ENCODE peak calls at places on chromosomes 1 and 21, in eight cellular contexts. One of them, this sample, is unnamed.

GRCh38 chr1:17895401-17895800 is 140.3 kb downstream of the ACTL8 start:
- DNase-seq in natural killer cell treated with Interleukin-12 subunit alpha and Interleukin-12 subunit beta and Interleukin-15 and Interleukin-18, amount 100 ng/mL, for 72 hours: peak
- DNase-seq in activated CD4-positive, alpha-beta T cell treated with anti-CD3 and anti-CD28 coated beads, Interleukin-2, amount 50 U/mL, for 24 hours: no peak
- DNase-seq in stimulated activated CD4-positive, alpha-beta T cell treated with anti-CD3 and anti-CD28 coated beads, Interleukin-1b, Interleukin-23, amount 100 ng/mL, for 4 hours: no peak
- DNase-seq in T-cell: no peak
- DNase-seq in anterior cingulate cortex: no peak
- DNase-seq in amniotic epithelial cell: no peak
- DNase-seq in ELR: no peak
- DNase-seq in this sample: no peak

GRCh38 chr1:88800382-88801051 is 90.8 kb downstream of the GTF2B start:
- DNase-seq in activated CD4-positive, alpha-beta T cell treated with anti-CD3 and anti-CD28 coated beads, Interleukin-2, amount 50 U/mL, for 24 hours: peak
- DNase-seq in stimulated activated CD4-positive, alpha-beta T cell treated with anti-CD3 and anti-CD28 coated beads, Interleukin-1b, Interleukin-23, amount 100 ng/mL, for 4 hours: peak
- DNase-seq in ELR: peak
- DNase-seq in natural killer cell treated with Interleukin-12 subunit alpha and Interleukin-12 subunit beta and Interleukin-15 and Interleukin-18, amount 100 ng/mL, for 72 hours: peak
- DNase-seq in amniotic epithelial cell: peak
- DNase-seq in anterior cingulate cortex: no peak
- DNase-seq in T-cell: peak
- DNase-seq in this sample: no peak

GRCh38 chr1:212712451-212713303 is 13.0 kb upstream of the BATF3 start:
- DNase-seq in amniotic epithelial cell: peak
- DNase-seq in T-cell: no peak
- DNase-seq in ELR: peak
- DNase-seq in natural killer cell treated with Interleukin-12 subunit alpha and Interleukin-12 subunit beta and Interleukin-15 and Interleukin-18, amount 100 ng/mL, for 72 hours: no peak
- DNase-seq in anterior cingulate cortex: no peak
- DNase-seq in stimulated activated CD4-positive, alpha-beta T cell treated with anti-CD3 and anti-CD28 coated beads, Interleukin-1b, Interleukin-23, amount 100 ng/mL, for 4 hours: no peak
- DNase-seq in activated CD4-positive, alpha-beta T cell treated with anti-CD3 and anti-CD28 coated beads, Interleukin-2, amount 50 U/mL, for 24 hours: no peak
- DNase-seq in this sample: no peak

GRCh38 chr21:30243691-30244090 is 27.8 kb upstream of the CLDN8 start:
- DNase-seq in amniotic epithelial cell: no peak
- DNase-seq in anterior cingulate cortex: no peak
- DNase-seq in T-cell: no peak
- DNase-seq in natural killer cell treated with Interleukin-12 subunit alpha and Interleukin-12 subunit beta and Interleukin-15 and Interleukin-18, amount 100 ng/mL, for 72 hours: no peak
- DNase-seq in ELR: no peak
- DNase-seq in stimulated activated CD4-positive, alpha-beta T cell treated with anti-CD3 and anti-CD28 coated beads, Interleukin-1b, Interleukin-23, amount 100 ng/mL, for 4 hours: no peak
- DNase-seq in activated CD4-positive, alpha-beta T cell treated with anti-CD3 and anti-CD28 coated beads, Interleukin-2, amount 50 U/mL, for 24 hours: no peak
- DNase-seq in this sample: no peak

GRCh38 chr1:209383907-209384709 is 199.4 kb upstream of the CAMK1G start:
- DNase-seq in ELR: no peak
- DNase-seq in activated CD4-positive, alpha-beta T cell treated with anti-CD3 and anti-CD28 coated beads, Interleukin-2, amount 50 U/mL, for 24 hours: no peak
- DNase-seq in anterior cingulate cortex: no peak
- DNase-seq in stimulated activated CD4-positive, alpha-beta T cell treated with anti-CD3 and anti-CD28 coated beads, Interleukin-1b, Interleukin-23, amount 100 ng/mL, for 4 hours: no peak
- DNase-seq in T-cell: no peak
- DNase-seq in natural killer cell treated with Interleukin-12 subunit alpha and Interleukin-12 subunit beta and Interleukin-15 and Interleukin-18, amount 100 ng/mL, for 72 hours: no peak
- DNase-seq in amniotic epithelial cell: no peak
- DNase-seq in this sample: no peak

GRCh38 chr1:180584869-180585268 is 26.1 kb downstream of the OVAAL start:
- DNase-seq in T-cell: no peak
- DNase-seq in amniotic epithelial cell: no peak
- DNase-seq in ELR: no peak
- DNase-seq in anterior cingulate cortex: no peak
- DNase-seq in activated CD4-positive, alpha-beta T cell treated with anti-CD3 and anti-CD28 coated beads, Interleukin-2, amount 50 U/mL, for 24 hours: no peak
- DNase-seq in natural killer cell treated with Interleukin-12 subunit alpha and Interleukin-12 subunit beta and Interleukin-15 and Interleukin-18, amount 100 ng/mL, for 72 hours: no peak
- DNase-seq in stimulated activated CD4-positive, alpha-beta T cell treated with anti-CD3 and anti-CD28 coated beads, Interleukin-1b, Interleukin-23, amount 100 ng/mL, for 4 hours: no peak
- DNase-seq in this sample: no peak

GRCh38 chr1:94319319-94320180 is 82.2 kb upstream of the ARHGAP29 start:
- DNase-seq in amniotic epithelial cell: no peak
- DNase-seq in ELR: peak
- DNase-seq in natural killer cell treated with Interleukin-12 subunit alpha and Interleukin-12 subunit beta and Interleukin-15 and Interleukin-18, amount 100 ng/mL, for 72 hours: no peak
- DNase-seq in anterior cingulate cortex: no peak
- DNase-seq in stimulated activated CD4-positive, alpha-beta T cell treated with anti-CD3 and anti-CD28 coated beads, Interleukin-1b, Interleukin-23, amount 100 ng/mL, for 4 hours: no peak
- DNase-seq in T-cell: no peak
- DNase-seq in activated CD4-positive, alpha-beta T cell treated with anti-CD3 and anti-CD28 coated beads, Interleukin-2, amount 50 U/mL, for 24 hours: no peak
- DNase-seq in this sample: no peak

GRCh38 chr1:31703431-31704260 is at the start of gene COL16A1:
- DNase-seq in activated CD4-positive, alpha-beta T cell treated with anti-CD3 and anti-CD28 coated beads, Interleukin-2, amount 50 U/mL, for 24 hours: no peak
- DNase-seq in anterior cingulate cortex: peak
- DNase-seq in amniotic epithelial cell: no peak
- DNase-seq in T-cell: no peak
- DNase-seq in stimulated activated CD4-positive, alpha-beta T cell treated with anti-CD3 and anti-CD28 coated beads, Interleukin-1b, Interleukin-23, amount 100 ng/mL, for 4 hours: no peak
- DNase-seq in ELR: peak
- DNase-seq in natural killer cell treated with Interleukin-12 subunit alpha and Interleukin-12 subunit beta and Interleukin-15 and Interleukin-18, amount 100 ng/mL, for 72 hours: no peak
- DNase-seq in this sample: no peak

GRCh38 chr1:214364335-214364734 is 83.4 kb downstream of the SMYD2 start:
- DNase-seq in amniotic epithelial cell: peak
- DNase-seq in anterior cingulate cortex: no peak
- DNase-seq in stimulated activated CD4-positive, alpha-beta T cell treated with anti-CD3 and anti-CD28 coated beads, Interleukin-1b, Interleukin-23, amount 100 ng/mL, for 4 hours: no peak
- DNase-seq in natural killer cell treated with Interleukin-12 subunit alpha and Interleukin-12 subunit beta and Interleukin-15 and Interleukin-18, amount 100 ng/mL, for 72 hours: no peak
- DNase-seq in ELR: no peak
- DNase-seq in activated CD4-positive, alpha-beta T cell treated with anti-CD3 and anti-CD28 coated beads, Interleukin-2, amount 50 U/mL, for 24 hours: no peak
- DNase-seq in T-cell: no peak
- DNase-seq in this sample: no peak

GRCh38 chr1:61079898-61080336 is 2.4 kb upstream of the NFIA start:
- DNase-seq in amniotic epithelial cell: peak
- DNase-seq in natural killer cell treated with Interleukin-12 subunit alpha and Interleukin-12 subunit beta and Interleukin-15 and Interleukin-18, amount 100 ng/mL, for 72 hours: no peak
- DNase-seq in ELR: peak
- DNase-seq in anterior cingulate cortex: peak
- DNase-seq in T-cell: no peak
- DNase-seq in activated CD4-positive, alpha-beta T cell treated with anti-CD3 and anti-CD28 coated beads, Interleukin-2, amount 50 U/mL, for 24 hours: no peak
- DNase-seq in stimulated activated CD4-positive, alpha-beta T cell treated with anti-CD3 and anti-CD28 coated beads, Interleukin-1b, Interleukin-23, amount 100 ng/mL, for 4 hours: no peak
- DNase-seq in this sample: no peak

GRCh38 chr1:151574575-151575529 is 34.7 kb downstream of the TUFT1 start:
- DNase-seq in anterior cingulate cortex: no peak
- DNase-seq in stimulated activated CD4-positive, alpha-beta T cell treated with anti-CD3 and anti-CD28 coated beads, Interleukin-1b, Interleukin-23, amount 100 ng/mL, for 4 hours: no peak
- DNase-seq in activated CD4-positive, alpha-beta T cell treated with anti-CD3 and anti-CD28 coated beads, Interleukin-2, amount 50 U/mL, for 24 hours: no peak
- DNase-seq in ELR: peak
- DNase-seq in amniotic epithelial cell: peak
- DNase-seq in natural killer cell treated with Interleukin-12 subunit alpha and Interleukin-12 subunit beta and Interleukin-15 and Interleukin-18, amount 100 ng/mL, for 72 hours: no peak
- DNase-seq in T-cell: no peak
- DNase-seq in this sample: no peak

GRCh38 chr1:32215629-32216505 is 6.3 kb downstream of the TMEM234 start:
- DNase-seq in amniotic epithelial cell: peak
- DNase-seq in ELR: peak
- DNase-seq in natural killer cell treated with Interleukin-12 subunit alpha and Interleukin-12 subunit beta and Interleukin-15 and Interleukin-18, amount 100 ng/mL, for 72 hours: no peak
- DNase-seq in activated CD4-positive, alpha-beta T cell treated with anti-CD3 and anti-CD28 coated beads, Interleukin-2, amount 50 U/mL, for 24 hours: peak
- DNase-seq in stimulated activated CD4-positive, alpha-beta T cell treated with anti-CD3 and anti-CD28 coated beads, Interleukin-1b, Interleukin-23, amount 100 ng/mL, for 4 hours: peak
- DNase-seq in anterior cingulate cortex: peak
- DNase-seq in T-cell: peak
- DNase-seq in this sample: no peak

GRCh38 chr21:16708431-16708830 is 804.4 kb upstream of the CXADR start:
- DNase-seq in T-cell: no peak
- DNase-seq in amniotic epithelial cell: no peak
- DNase-seq in ELR: peak
- DNase-seq in anterior cingulate cortex: no peak
- DNase-seq in natural killer cell treated with Interleukin-12 subunit alpha and Interleukin-12 subunit beta and Interleukin-15 and Interleukin-18, amount 100 ng/mL, for 72 hours: no peak
- DNase-seq in stimulated activated CD4-positive, alpha-beta T cell treated with anti-CD3 and anti-CD28 coated beads, Interleukin-1b, Interleukin-23, amount 100 ng/mL, for 4 hours: no peak
- DNase-seq in activated CD4-positive, alpha-beta T cell treated with anti-CD3 and anti-CD28 coated beads, Interleukin-2, amount 50 U/mL, for 24 hours: no peak
- DNase-seq in this sample: no peak

GRCh38 chr1:67766117-67766978 is 66.9 kb downstream of the GNG12 start:
- DNase-seq in T-cell: peak
- DNase-seq in activated CD4-positive, alpha-beta T cell treated with anti-CD3 and anti-CD28 coated beads, Interleukin-2, amount 50 U/mL, for 24 hours: peak
- DNase-seq in anterior cingulate cortex: peak
- DNase-seq in ELR: peak
- DNase-seq in stimulated activated CD4-positive, alpha-beta T cell treated with anti-CD3 and anti-CD28 coated beads, Interleukin-1b, Interleukin-23, amount 100 ng/mL, for 4 hours: peak
- DNase-seq in natural killer cell treated with Interleukin-12 subunit alpha and Interleukin-12 subunit beta and Interleukin-15 and Interleukin-18, amount 100 ng/mL, for 72 hours: peak
- DNase-seq in amniotic epithelial cell: peak
- DNase-seq in this sample: peak

GRCh38 chr1:67834246-67834877 is 1.1 kb upstream of the GNG12 start:
- DNase-seq in anterior cingulate cortex: no peak
- DNase-seq in ELR: peak
- DNase-seq in amniotic epithelial cell: no peak
- DNase-seq in natural killer cell treated with Interleukin-12 subunit alpha and Interleukin-12 subunit beta and Interleukin-15 and Interleukin-18, amount 100 ng/mL, for 72 hours: no peak
- DNase-seq in activated CD4-positive, alpha-beta T cell treated with anti-CD3 and anti-CD28 coated beads, Interleukin-2, amount 50 U/mL, for 24 hours: no peak
- DNase-seq in T-cell: no peak
- DNase-seq in stimulated activated CD4-positive, alpha-beta T cell treated with anti-CD3 and anti-CD28 coated beads, Interleukin-1b, Interleukin-23, amount 100 ng/mL, for 4 hours: no peak
- DNase-seq in this sample: no peak

GRCh38 chr1:170634819-170635410 is 29.0 kb upstream of the PRRX1 start:
- DNase-seq in amniotic epithelial cell: no peak
- DNase-seq in natural killer cell treated with Interleukin-12 subunit alpha and Interleukin-12 subunit beta and Interleukin-15 and Interleukin-18, amount 100 ng/mL, for 72 hours: no peak
- DNase-seq in anterior cingulate cortex: no peak
- DNase-seq in stimulated activated CD4-positive, alpha-beta T cell treated with anti-CD3 and anti-CD28 coated beads, Interleukin-1b, Interleukin-23, amount 100 ng/mL, for 4 hours: no peak
- DNase-seq in T-cell: no peak
- DNase-seq in ELR: peak
- DNase-seq in activated CD4-positive, alpha-beta T cell treated with anti-CD3 and anti-CD28 coated beads, Interleukin-2, amount 50 U/mL, for 24 hours: no peak
- DNase-seq in this sample: no peak

GRCh38 chr1:230906226-230906625 is 37.9 kb upstream of the C1orf198 start:
- DNase-seq in T-cell: no peak
- DNase-seq in amniotic epithelial cell: no peak
- DNase-seq in natural killer cell treated with Interleukin-12 subunit alpha and Interleukin-12 subunit beta and Interleukin-15 and Interleukin-18, amount 100 ng/mL, for 72 hours: no peak
- DNase-seq in anterior cingulate cortex: no peak
- DNase-seq in activated CD4-positive, alpha-beta T cell treated with anti-CD3 and anti-CD28 coated beads, Interleukin-2, amount 50 U/mL, for 24 hours: no peak
- DNase-seq in stimulated activated CD4-positive, alpha-beta T cell treated with anti-CD3 and anti-CD28 coated beads, Interleukin-1b, Interleukin-23, amount 100 ng/mL, for 4 hours: no peak
- DNase-seq in ELR: no peak
- DNase-seq in this sample: no peak

GRCh38 chr1:161017756-161018630 is 3.0 kb downstream of the F11R start:
- DNase-seq in natural killer cell treated with Interleukin-12 subunit alpha and Interleukin-12 subunit beta and Interleukin-15 and Interleukin-18, amount 100 ng/mL, for 72 hours: no peak
- DNase-seq in ELR: no peak
- DNase-seq in T-cell: no peak
- DNase-seq in amniotic epithelial cell: no peak
- DNase-seq in anterior cingulate cortex: no peak
- DNase-seq in activated CD4-positive, alpha-beta T cell treated with anti-CD3 and anti-CD28 coated beads, Interleukin-2, amount 50 U/mL, for 24 hours: no peak
- DNase-seq in stimulated activated CD4-positive, alpha-beta T cell treated with anti-CD3 and anti-CD28 coated beads, Interleukin-1b, Interleukin-23, amount 100 ng/mL, for 4 hours: no peak
- DNase-seq in this sample: no peak

GRCh38 chr1:242525360-242525722 is 844 bp upstream of the PLD5 start:
- DNase-seq in natural killer cell treated with Interleukin-12 subunit alpha and Interleukin-12 subunit beta and Interleukin-15 and Interleukin-18, amount 100 ng/mL, for 72 hours: no peak
- DNase-seq in amniotic epithelial cell: no peak
- DNase-seq in activated CD4-positive, alpha-beta T cell treated with anti-CD3 and anti-CD28 coated beads, Interleukin-2, amount 50 U/mL, for 24 hours: no peak
- DNase-seq in anterior cingulate cortex: no peak
- DNase-seq in stimulated activated CD4-positive, alpha-beta T cell treated with anti-CD3 and anti-CD28 coated beads, Interleukin-1b, Interleukin-23, amount 100 ng/mL, for 4 hours: no peak
- DNase-seq in ELR: no peak
- DNase-seq in T-cell: no peak
- DNase-seq in this sample: no peak

GRCh38 chr1:200279810-200280411 is 129.9 kb downstream of the ZNF281 start:
- DNase-seq in amniotic epithelial cell: peak
- DNase-seq in ELR: peak
- DNase-seq in activated CD4-positive, alpha-beta T cell treated with anti-CD3 and anti-CD28 coated beads, Interleukin-2, amount 50 U/mL, for 24 hours: peak
- DNase-seq in anterior cingulate cortex: no peak
- DNase-seq in natural killer cell treated with Interleukin-12 subunit alpha and Interleukin-12 subunit beta and Interleukin-15 and Interleukin-18, amount 100 ng/mL, for 72 hours: no peak
- DNase-seq in stimulated activated CD4-positive, alpha-beta T cell treated with anti-CD3 and anti-CD28 coated beads, Interleukin-1b, Interleukin-23, amount 100 ng/mL, for 4 hours: peak
- DNase-seq in T-cell: peak
- DNase-seq in this sample: no peak

GRCh38 chr21:25283720-25284119 is 323.6 kb downstream of the MRPL39 start:
- DNase-seq in ELR: peak
- DNase-seq in anterior cingulate cortex: no peak
- DNase-seq in amniotic epithelial cell: peak
- DNase-seq in T-cell: no peak
- DNase-seq in stimulated activated CD4-positive, alpha-beta T cell treated with anti-CD3 and anti-CD28 coated beads, Interleukin-1b, Interleukin-23, amount 100 ng/mL, for 4 hours: no peak
- DNase-seq in activated CD4-positive, alpha-beta T cell treated with anti-CD3 and anti-CD28 coated beads, Interleukin-2, amount 50 U/mL, for 24 hours: no peak
- DNase-seq in natural killer cell treated with Interleukin-12 subunit alpha and Interleukin-12 subunit beta and Interleukin-15 and Interleukin-18, amount 100 ng/mL, for 72 hours: no peak
- DNase-seq in this sample: no peak

GRCh38 chr1:39652105-39652504 is 12.7 kb upstream of the HEYL start:
- DNase-seq in stimulated activated CD4-positive, alpha-beta T cell treated with anti-CD3 and anti-CD28 coated beads, Interleukin-1b, Interleukin-23, amount 100 ng/mL, for 4 hours: no peak
- DNase-seq in T-cell: no peak
- DNase-seq in activated CD4-positive, alpha-beta T cell treated with anti-CD3 and anti-CD28 coated beads, Interleukin-2, amount 50 U/mL, for 24 hours: no peak
- DNase-seq in anterior cingulate cortex: no peak
- DNase-seq in amniotic epithelial cell: no peak
- DNase-seq in ELR: no peak
- DNase-seq in natural killer cell treated with Interleukin-12 subunit alpha and Interleukin-12 subunit beta and Interleukin-15 and Interleukin-18, amount 100 ng/mL, for 72 hours: no peak
- DNase-seq in this sample: no peak

GRCh38 chr1:54814571-54814970 is 13.4 kb upstream of the TTC22 start:
- DNase-seq in stimulated activated CD4-positive, alpha-beta T cell treated with anti-CD3 and anti-CD28 coated beads, Interleukin-1b, Interleukin-23, amount 100 ng/mL, for 4 hours: no peak
- DNase-seq in ELR: no peak
- DNase-seq in natural killer cell treated with Interleukin-12 subunit alpha and Interleukin-12 subunit beta and Interleukin-15 and Interleukin-18, amount 100 ng/mL, for 72 hours: no peak
- DNase-seq in anterior cingulate cortex: no peak
- DNase-seq in T-cell: no peak
- DNase-seq in amniotic epithelial cell: no peak
- DNase-seq in activated CD4-positive, alpha-beta T cell treated with anti-CD3 and anti-CD28 coated beads, Interleukin-2, amount 50 U/mL, for 24 hours: no peak
- DNase-seq in this sample: no peak

GRCh38 chr1:170670751-170671628 is 7.1 kb downstream of the PRRX1 start:
- DNase-seq in anterior cingulate cortex: peak
- DNase-seq in natural killer cell treated with Interleukin-12 subunit alpha and Interleukin-12 subunit beta and Interleukin-15 and Interleukin-18, amount 100 ng/mL, for 72 hours: no peak
- DNase-seq in ELR: no peak
- DNase-seq in stimulated activated CD4-positive, alpha-beta T cell treated with anti-CD3 and anti-CD28 coated beads, Interleukin-1b, Interleukin-23, amount 100 ng/mL, for 4 hours: no peak
- DNase-seq in amniotic epithelial cell: no peak
- DNase-seq in T-cell: no peak
- DNase-seq in activated CD4-positive, alpha-beta T cell treated with anti-CD3 and anti-CD28 coated beads, Interleukin-2, amount 50 U/mL, for 24 hours: no peak
- DNase-seq in this sample: no peak

GRCh38 chr1:23624440-23624839 is 65.1 kb upstream of the ID3 start:
- DNase-seq in activated CD4-positive, alpha-beta T cell treated with anti-CD3 and anti-CD28 coated beads, Interleukin-2, amount 50 U/mL, for 24 hours: peak
- DNase-seq in anterior cingulate cortex: no peak
- DNase-seq in amniotic epithelial cell: no peak
- DNase-seq in T-cell: peak
- DNase-seq in ELR: peak
- DNase-seq in natural killer cell treated with Interleukin-12 subunit alpha and Interleukin-12 subunit beta and Interleukin-15 and Interleukin-18, amount 100 ng/mL, for 72 hours: no peak
- DNase-seq in stimulated activated CD4-positive, alpha-beta T cell treated with anti-CD3 and anti-CD28 coated beads, Interleukin-1b, Interleukin-23, amount 100 ng/mL, for 4 hours: peak
- DNase-seq in this sample: no peak

GRCh38 chr1:54220004-54220811 is 20.2 kb downstream of the MRPL37 start:
- DNase-seq in amniotic epithelial cell: peak
- DNase-seq in activated CD4-positive, alpha-beta T cell treated with anti-CD3 and anti-CD28 coated beads, Interleukin-2, amount 50 U/mL, for 24 hours: no peak
- DNase-seq in natural killer cell treated with Interleukin-12 subunit alpha and Interleukin-12 subunit beta and Interleukin-15 and Interleukin-18, amount 100 ng/mL, for 72 hours: no peak
- DNase-seq in ELR: no peak
- DNase-seq in T-cell: no peak
- DNase-seq in stimulated activated CD4-positive, alpha-beta T cell treated with anti-CD3 and anti-CD28 coated beads, Interleukin-1b, Interleukin-23, amount 100 ng/mL, for 4 hours: no peak
- DNase-seq in anterior cingulate cortex: peak
- DNase-seq in this sample: no peak

GRCh38 chr1:81801834-81802531 is 1.2 kb downstream of the ADGRL2 start:
- DNase-seq in stimulated activated CD4-positive, alpha-beta T cell treated with anti-CD3 and anti-CD28 coated beads, Interleukin-1b, Interleukin-23, amount 100 ng/mL, for 4 hours: no peak
- DNase-seq in amniotic epithelial cell: peak
- DNase-seq in activated CD4-positive, alpha-beta T cell treated with anti-CD3 and anti-CD28 coated beads, Interleukin-2, amount 50 U/mL, for 24 hours: no peak
- DNase-seq in anterior cingulate cortex: no peak
- DNase-seq in ELR: peak
- DNase-seq in natural killer cell treated with Interleukin-12 subunit alpha and Interleukin-12 subunit beta and Interleukin-15 and Interleukin-18, amount 100 ng/mL, for 72 hours: no peak
- DNase-seq in T-cell: no peak
- DNase-seq in this sample: no peak

GRCh38 chr1:37157634-37158033 is 123.3 kb upstream of the GRIK3 start:
- DNase-seq in amniotic epithelial cell: no peak
- DNase-seq in anterior cingulate cortex: no peak
- DNase-seq in T-cell: no peak
- DNase-seq in natural killer cell treated with Interleukin-12 subunit alpha and Interleukin-12 subunit beta and Interleukin-15 and Interleukin-18, amount 100 ng/mL, for 72 hours: no peak
- DNase-seq in stimulated activated CD4-positive, alpha-beta T cell treated with anti-CD3 and anti-CD28 coated beads, Interleukin-1b, Interleukin-23, amount 100 ng/mL, for 4 hours: no peak
- DNase-seq in activated CD4-positive, alpha-beta T cell treated with anti-CD3 and anti-CD28 coated beads, Interleukin-2, amount 50 U/mL, for 24 hours: no peak
- DNase-seq in ELR: no peak
- DNase-seq in this sample: no peak

GRCh38 chr1:202283991-202284390 is 57.7 kb downstream of the UBE2T start:
- DNase-seq in activated CD4-positive, alpha-beta T cell treated with anti-CD3 and anti-CD28 coated beads, Interleukin-2, amount 50 U/mL, for 24 hours: no peak
- DNase-seq in amniotic epithelial cell: peak
- DNase-seq in T-cell: no peak
- DNase-seq in natural killer cell treated with Interleukin-12 subunit alpha and Interleukin-12 subunit beta and Interleukin-15 and Interleukin-18, amount 100 ng/mL, for 72 hours: peak
- DNase-seq in anterior cingulate cortex: no peak
- DNase-seq in ELR: peak
- DNase-seq in stimulated activated CD4-positive, alpha-beta T cell treated with anti-CD3 and anti-CD28 coated beads, Interleukin-1b, Interleukin-23, amount 100 ng/mL, for 4 hours: no peak
- DNase-seq in this sample: no peak

This sample was measured in retinal pigment epithelial cell.